ENCODE peak calls at places on chromosomes 7 and 10, in nine cellular contexts. Q, B, K, Y, S, R, G, D and A are unnamed samples.
A peak's percentile ranks its signal among the peaks of the same experiment; 100 is the strongest.

GRCh38 chr10:86953747-86954680 is 3.4 kb downstream of the MMRN2 start:
- DNase-seq in Q (no peak), G (peak; percentile 67), K (peak; percentile 73), Y (peak; percentile 87), D (peak; percentile 53), S (peak; percentile 35), R (no peak), B (no peak), A (no peak)

GRCh38 chr10:88473989-88474883 is 108.9 kb downstream of the RNLS start:
- DNase-seq in S (no peak), R (no peak), K (peak; percentile 62), Y (no peak), G (no peak), D (no peak), Q (peak; percentile 86), B (no peak), A (no peak)

GRCh38 chr10:116710021-116710420 is 32.3 kb downstream of the HSPA12A start:
- DNase-seq in K (no peak), R (no peak), Q (no peak), D (no peak), G (peak; percentile 21), S (no peak), Y (no peak), B (no peak), A (no peak)

GRCh38 chr10:119394657-119395286 is 147.7 kb downstream of the RGS10 start:
- DNase-seq in D (no peak), K (no peak), B (peak; percentile 53), G (no peak), Q (no peak), Y (no peak), R (no peak), S (no peak), A (no peak)

GRCh38 chr7:134343136-134343535 is 26.4 kb upstream of the SLC35B4 start:
- DNase-seq in Q (no peak), Y (no peak), S (no peak), K (no peak), D (no peak), B (no peak), G (no peak), R (no peak), A (no peak)

GRCh38 chr10:59000162-59000825 is 176.1 kb upstream of the PHYHIPL start:
- DNase-seq in B (no peak), G (no peak), Q (no peak), R (no peak), D (no peak), Y (no peak), K (no peak), S (no peak), A (no peak)

GRCh38 chr7:13416544-13416943 is 572.9 kb downstream of the ETV1 start:
- DNase-seq in D (no peak), S (no peak), K (no peak), R (no peak), B (no peak), Y (no peak), Q (no peak), G (no peak), A (no peak)

GRCh38 chr7:112592565-112592964 is 111.8 kb downstream of the LSMEM1 start:
- DNase-seq in K (no peak), Y (no peak), S (no peak), B (no peak), Q (no peak), R (no peak), D (no peak), G (no peak), A (no peak)

GRCh38 chr7:76054129-76055120 is 6.5 kb downstream of the MDH2 start:
- DNase-seq in D (peak; percentile 19), K (peak; percentile 72), R (peak; percentile 61), G (no peak), S (peak; percentile 77), Y (no peak), Q (no peak), B (no peak), A (no peak)

GRCh38 chr7:30566596-30566995 is 28.1 kb upstream of the GARS1 start:
- DNase-seq in R (peak; percentile 35), G (no peak), Y (no peak), Q (no peak), S (no peak), B (no peak), D (no peak), K (no peak), A (no peak)

GRCh38 chr10:129320340-129320739 is 146.7 kb upstream of the MGMT start:
- DNase-seq in S (no peak), B (no peak), G (no peak), K (no peak), R (no peak), D (no peak), Q (no peak), Y (no peak), A (no peak)

GRCh38 chr10:121949052-121949451 is 21.2 kb upstream of the ATE1 start:
- DNase-seq in R (no peak), G (no peak), Q (no peak), K (no peak), Y (no peak), D (no peak), B (no peak), S (no peak), A (no peak)

GRCh38 chr10:92965314-92965713 is 95.3 kb upstream of the CYP26C1 start:
- DNase-seq in S (peak; percentile 73), D (peak; percentile 73), K (no peak), G (no peak), Q (no peak), B (no peak), Y (no peak), R (peak; percentile 26), A (peak; percentile 57)

GRCh38 chr10:132036887-132037675 is 28.7 kb upstream of the JAKMIP3 start:
- DNase-seq in S (no peak), Y (no peak), G (no peak), D (no peak), Q (no peak), K (no peak), R (no peak), B (peak; percentile 62), A (no peak)

GRCh38 chr7:20033621-20034200 is 183.5 kb downstream of the MACC1 start:
- DNase-seq in R (no peak), D (peak; percentile 56), Y (no peak), G (peak; percentile 69), B (no peak), K (no peak), S (peak; percentile 73), Q (no peak), A (no peak)

GRCh38 chr7:20035279-20035875 is 181.8 kb downstream of the MACC1 start:
- DNase-seq in S (no peak), K (no peak), D (no peak), R (no peak), B (no peak), Y (no peak), Q (no peak), G (no peak), A (no peak)

GRCh38 chr7:20026762-20027161 is 190.4 kb downstream of the MACC1 start:
- DNase-seq in Q (no peak), R (no peak), K (no peak), G (no peak), B (no peak), D (no peak), Y (no peak), S (no peak), A (no peak)

GRCh38 chr7:20030417-20030816 is 186.8 kb downstream of the MACC1 start:
- DNase-seq in K (no peak), G (no peak), D (no peak), S (no peak), Y (no peak), B (no peak), Q (no peak), R (no peak), A (no peak)

DNA sequence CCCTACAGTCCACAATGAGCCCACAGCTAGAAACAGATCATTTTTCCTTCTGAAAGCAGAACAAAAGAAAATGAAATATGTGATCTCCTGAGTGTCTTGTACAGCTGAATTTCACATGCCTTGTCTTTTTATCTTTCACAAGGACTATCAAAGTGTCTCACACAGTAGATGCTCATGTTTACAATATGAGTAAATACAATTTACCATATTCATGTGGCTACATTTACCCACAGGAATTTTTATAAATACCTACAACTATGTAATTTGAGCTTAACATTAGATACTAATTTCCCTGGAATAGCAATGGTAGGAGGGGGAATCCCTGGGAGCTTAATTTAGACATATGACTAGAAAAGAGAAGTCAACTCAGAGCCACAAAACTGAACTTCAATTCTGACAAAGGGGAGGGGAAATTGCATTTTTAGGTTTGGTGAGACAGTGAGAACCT is 186.2 kb downstream of the MACC1 start:
- DNase-seq in D (peak; percentile 61), Y (no peak), G (no peak), S (peak; percentile 50), Q (no peak), K (no peak), R (no peak), B (no peak), A (peak; percentile 41)
- H3K4me3 ChIP-seq in D (no peak overlapping the region), Y (no peak overlapping the region), G (no peak overlapping the region), S (no peak overlapping the region), Q (no peak overlapping the region), K (no peak overlapping the region), R (no peak overlapping the region), B (no peak overlapping the region), A (no peak overlapping the region)

GRCh38 chr7:139753079-139753692 is 24.6 kb downstream of the HIPK2 start:
- DNase-seq in S (peak; percentile 56), Y (no peak), G (no peak), D (no peak), R (no peak), K (no peak), Q (no peak), B (no peak), A (no peak)
- TF ChIP-seq CTCF in S (peak; percentile 7), Y (peak; percentile 25), G (no peak), D (peak; percentile 19), R (peak; percentile 40), K (peak; percentile 41), Q (no peak), B (peak; percentile 18), A (no peak)

DNA sequence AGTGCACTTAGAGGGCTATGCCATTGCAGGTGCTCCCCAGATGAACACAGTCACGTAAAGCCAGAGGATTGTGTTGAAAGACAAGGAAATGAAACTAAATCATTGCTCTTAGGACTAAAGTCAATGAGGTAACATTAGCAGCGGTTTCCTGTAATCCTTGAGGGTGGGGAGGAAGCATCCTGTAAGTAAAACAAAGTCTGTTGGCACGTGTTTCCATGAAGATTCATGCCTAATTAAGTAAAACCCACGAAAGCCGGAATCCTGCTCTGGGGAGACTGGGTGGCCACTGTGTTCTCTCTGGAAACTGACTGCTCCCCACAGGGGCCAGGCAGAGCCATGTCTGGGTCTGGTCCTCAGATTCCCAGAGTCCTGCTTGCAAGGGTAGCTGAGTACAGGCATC is 18.3 kb downstream of the STEAP1B start:
- DNase-seq in D (no peak), Q (no peak), Y (peak; percentile 39), B (no peak), K (no peak), G (no peak), R (no peak), S (no peak), A (peak; percentile 4)
- H3K4me3 ChIP-seq in D (no peak overlapping the region), Q (no peak overlapping the region), Y (no peak overlapping the region), B (no peak overlapping the region), K (no peak overlapping the region), G (no peak overlapping the region), R (no peak overlapping the region), S (no peak overlapping the region), A (no peak overlapping the region)

DNA sequence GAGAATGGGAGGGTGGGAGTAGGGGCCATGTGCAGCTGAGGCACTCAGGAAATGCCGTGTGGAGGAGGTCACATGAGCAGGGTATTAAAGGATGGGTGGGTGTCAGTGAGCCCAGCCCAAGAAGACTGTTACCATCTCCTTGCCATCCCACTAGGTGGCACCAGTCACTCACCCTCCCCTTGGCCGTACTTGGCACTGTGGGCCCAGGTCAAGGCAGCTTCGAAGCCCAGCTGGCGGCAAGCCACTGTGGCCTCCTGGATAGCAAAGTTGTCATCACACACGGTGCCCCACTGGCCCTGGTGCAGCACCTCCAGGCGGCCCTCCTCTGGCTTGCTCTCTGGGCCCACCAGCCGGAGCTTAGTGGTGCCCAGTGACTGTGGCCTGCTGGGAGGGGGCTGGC is 5.4 kb downstream of the LOXL4 start:
- DNase-seq in G (no peak), D (no peak), K (peak; percentile 93), R (no peak), Q (peak; percentile 39), Y (peak; percentile 60), B (peak; percentile 87), S (peak; percentile 36), A (no peak)
- TF ChIP-seq CTCF in G (peak; percentile 16), D (peak; percentile 38), K (peak; percentile 68), R (peak; percentile 40), Q (peak; percentile 18), Y (peak; percentile 63), B (peak; percentile 66), S (peak; percentile 51), A (peak; percentile 10)